ENCODE peak calls at places on chromosomes 2 and 18, in six cellular contexts. R is adrenal gland, G is lung, M is K562, P is neural progenitor cell, Q is cardiac muscle cell. Z is an unnamed sample. For H3K36me3, the result is how much of the 10 kb centered on the place peaks cover.

GRCh38 chr2:177551989-177552413 is 159.4 kb downstream of the AGPS start:
- DNase-seq in R (peak), G (peak), M (peak), P (no peak), Q (peak), Z (peak)

GRCh38 chr2:196737046-196737445 is 62.4 kb downstream of the GTF3C3 start:
- DNase-seq in R (no peak), G (no peak), M (no peak), P (no peak), Q (no peak), Z (no peak)

GRCh38 chr2:200944467-200945394 is 18.7 kb downstream of the ORC2 start:
- DNase-seq in R (peak), G (no peak), M (no peak), P (no peak), Q (peak), Z (no peak)

GRCh38 chr18:63559567-63560491 is 17.7 kb downstream of the SERPINB12 start:
- DNase-seq in R (no peak), G (no peak), M (no peak), P (no peak), Q (no peak), Z (no peak)

GRCh38 chr2:188974184-188974583 is at the start of gene COL3A1:
- DNase-seq in R (no peak), G (no peak), M (no peak), P (no peak), Q (peak), Z (peak)

GRCh38 chr18:59141294-59142068 is 1.8 kb downstream of the SEC11C start:
- DNase-seq in R (no peak), G (no peak), M (no peak), P (no peak), Q (no peak), Z (no peak)

GRCh38 chr18:9147440-9148238 is 11.1 kb downstream of the ANKRD12 start:
- DNase-seq in R (peak), G (no peak), M (no peak), P (peak), Q (peak), Z (no peak)

GRCh38 chr2:237064203-237065061 is 21.3 kb upstream of the COPS8 start:
- DNase-seq in R (no peak), G (no peak), M (peak), P (peak), Q (no peak), Z (no peak)

GRCh38 chr2:16861154-16861929 is 195.7 kb upstream of the CYRIA start:
- DNase-seq in R (no peak), G (no peak), M (no peak), P (no peak), Q (peak), Z (no peak)

GRCh38 chr18:21805771-21806366 is 65.3 kb downstream of the MIB1 start:
- DNase-seq in R (no peak), G (no peak), M (no peak), P (no peak), Q (no peak), Z (no peak)

GRCh38 chr2:223203971-223204370 is 152.0 kb downstream of the KCNE4 start:
- DNase-seq in R (no peak), G (no peak), M (no peak), P (no peak), Q (peak), Z (no peak)

GRCh38 chr18:79863946-79864725 is 66.4 kb downstream of the KCNG2 start:
- DNase-seq in R (no peak), G (no peak), M (no peak), P (no peak), Q (no peak), Z (no peak)

GRCh38 chr18:7846315-7846714 is 279.2 kb downstream of the PTPRM start:
- DNase-seq in R (no peak), G (no peak), M (no peak), P (no peak), Q (peak), Z (no peak)

GRCh38 chr18:23784811-23785245 is 95.6 kb downstream of the LAMA3 start:
- DNase-seq in R (no peak), G (no peak), M (no peak), P (no peak), Q (peak), Z (no peak)

GRCh38 chr2:189506514-189506976 is 65.3 kb downstream of the WDR75 start:
- DNase-seq in R (peak), G (no peak), M (peak), P (no peak), Q (peak), Z (no peak)

GRCh38 chr2:36480028-36480427 is 117.9 kb downstream of the FEZ2 start:
- DNase-seq in R (no peak), G (no peak), M (no peak), P (no peak), Q (no peak), Z (no peak)
- H3K36me3 ChIP-seq in R (under half), G (under half), M (under half), P (under half), Q (under half), Z (half or more)

GRCh38 chr2:104312684-104313083 is 541.2 kb upstream of the POU3F3 start:
- DNase-seq in R (no peak), G (no peak), M (no peak), P (peak), Q (no peak), Z (no peak)
- TF ChIP-seq CTCF in R (no peak), G (no peak), M (no peak), P (peak), Q (no peak), Z (no peak)

GRCh38 chr2:231930601-231931281 is 4.5 kb upstream of the NPPC start:
- DNase-seq in R (no peak), G (no peak), M (no peak), P (no peak), Q (peak), Z (peak)
- H3K27ac ChIP-seq in R (no peak), G (no peak), M (no peak), P (no peak), Q (no peak), Z (peak)

DNA sequence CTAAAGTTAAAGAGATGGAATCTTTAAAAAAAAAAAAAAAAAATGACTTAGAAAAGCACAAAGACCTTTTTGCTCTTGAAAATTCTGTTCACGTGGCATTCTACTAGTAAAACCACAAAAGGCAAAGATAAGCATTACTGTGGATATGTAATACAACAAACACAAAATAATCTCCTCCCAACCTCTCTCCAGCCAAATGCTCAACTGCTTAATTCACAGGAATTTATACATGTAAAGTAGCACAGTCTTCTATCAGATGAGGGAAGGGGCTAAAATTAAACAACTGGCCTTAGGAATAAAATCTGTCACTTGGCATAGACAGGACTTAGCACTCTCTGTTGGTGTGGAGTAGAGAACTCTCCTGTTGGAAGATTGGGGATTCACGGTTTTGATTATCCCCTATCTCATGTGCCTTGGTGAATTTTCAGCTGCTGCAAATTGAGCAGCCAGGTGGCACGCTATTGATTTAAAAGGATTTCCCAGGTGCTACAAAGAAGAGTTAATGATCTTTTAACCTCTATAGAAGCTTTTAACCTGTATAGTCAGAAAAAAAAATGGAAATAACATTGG is 57.4 kb downstream of the ATIC start:
- DNase-seq in R (no peak), G (no peak), M (no peak), P (no peak), Q (peak), Z (no peak)
- H3K36me3 ChIP-seq in R (under half), G (under half), M (under half), P (under half), Q (half or more), Z (half or more)

GRCh38 chr2:221844187-221844586 is 272.1 kb upstream of the EPHA4 start:
- DNase-seq in R (no peak), G (no peak), M (no peak), P (no peak), Q (no peak), Z (no peak)
- TF ChIP-seq CTCF in R (no peak), G (no peak), M (no peak), P (no peak), Q (no peak), Z (no peak)

DNA sequence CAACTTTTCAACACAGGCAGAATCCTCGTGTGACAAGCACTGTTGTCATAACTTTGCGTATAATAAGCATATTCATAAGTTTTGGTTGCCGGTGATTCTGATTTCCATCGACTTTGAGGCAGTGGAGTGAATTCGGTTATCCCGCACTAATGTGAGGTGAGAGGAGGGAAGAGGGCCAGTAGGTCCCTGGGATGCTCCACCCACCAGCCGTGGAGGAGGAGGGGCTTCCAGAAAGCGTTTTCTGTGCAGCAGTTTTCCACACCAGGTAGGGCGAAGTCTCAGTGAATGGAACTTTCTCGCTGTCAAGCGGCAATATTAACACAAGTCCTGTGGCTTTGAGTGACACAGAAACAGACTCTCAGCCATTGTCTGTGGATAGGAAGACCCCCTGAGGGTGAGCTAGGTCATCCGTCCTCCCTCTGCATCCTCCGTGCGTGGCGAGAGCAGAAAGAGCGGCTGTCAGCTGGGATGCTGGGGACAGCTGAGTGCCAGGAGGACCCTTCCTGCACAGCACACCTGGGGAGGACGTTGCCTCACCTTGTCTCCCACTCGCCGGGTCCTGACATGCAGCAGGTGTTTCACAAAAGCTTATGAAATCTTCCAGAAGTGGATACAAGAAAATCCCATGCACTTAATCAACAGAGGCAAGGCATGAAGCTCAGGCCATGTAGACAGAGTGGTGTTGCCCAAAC is 67.5 kb downstream of the DCDC2C start:
- DNase-seq in R (no peak), G (no peak), M (no peak), P (no peak), Q (no peak), Z (no peak)
- H3K27ac ChIP-seq in R (no peak), G (no peak), M (no peak), P (no peak), Q (no peak), Z (no peak)

GRCh38 chr2:241177935-241178334 is 10.5 kb upstream of the ANO7 start:
- DNase-seq in R (no peak), G (no peak), M (no peak), P (no peak), Q (no peak), Z (no peak)

GRCh38 chr2:241177526-241177925 is 11.0 kb upstream of the ANO7 start:
- DNase-seq in R (no peak), G (no peak), M (no peak), P (no peak), Q (no peak), Z (no peak)

GRCh38 chr2:241168366-241168765 is 18.1 kb downstream of the PPP1R7 start:
- DNase-seq in R (no peak), G (no peak), M (no peak), P (no peak), Q (no peak), Z (no peak)

DNA sequence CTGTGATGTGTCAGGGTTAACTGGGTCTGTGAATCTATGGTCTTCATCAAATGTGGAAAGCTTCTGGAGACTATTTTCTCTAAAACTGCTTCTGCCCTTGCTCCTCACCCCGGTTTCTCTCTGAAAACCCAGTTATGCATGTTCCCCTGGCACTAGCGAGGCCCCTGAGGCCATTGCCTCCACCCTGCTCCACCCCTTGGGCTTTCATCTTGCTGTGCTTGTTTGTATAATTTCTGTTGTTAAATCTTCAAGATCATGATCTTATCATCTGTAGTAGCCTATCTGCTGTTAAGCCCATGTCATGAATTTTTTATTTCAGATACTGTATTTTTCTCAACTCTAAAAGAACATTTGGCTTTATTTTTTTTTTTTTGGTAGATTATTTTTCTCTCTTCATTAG is 14.9 kb upstream of the ANO7 start:
- DNase-seq in R (no peak), G (no peak), M (no peak), P (no peak), Q (no peak), Z (no peak)
- H3K36me3 ChIP-seq in R (under half), G (under half), M (under half), P (under half), Q (under half), Z (half or more)

GRCh38 chr2:100852999-100853908 is 33.3 kb downstream of the NPAS2 start:
- DNase-seq in R (no peak), G (no peak), M (no peak), P (no peak), Q (no peak), Z (no peak)
- TF ChIP-seq CTCF in R (no peak), G (no peak), M (no peak), P (no peak), Q (no peak), Z (no peak)

DNA sequence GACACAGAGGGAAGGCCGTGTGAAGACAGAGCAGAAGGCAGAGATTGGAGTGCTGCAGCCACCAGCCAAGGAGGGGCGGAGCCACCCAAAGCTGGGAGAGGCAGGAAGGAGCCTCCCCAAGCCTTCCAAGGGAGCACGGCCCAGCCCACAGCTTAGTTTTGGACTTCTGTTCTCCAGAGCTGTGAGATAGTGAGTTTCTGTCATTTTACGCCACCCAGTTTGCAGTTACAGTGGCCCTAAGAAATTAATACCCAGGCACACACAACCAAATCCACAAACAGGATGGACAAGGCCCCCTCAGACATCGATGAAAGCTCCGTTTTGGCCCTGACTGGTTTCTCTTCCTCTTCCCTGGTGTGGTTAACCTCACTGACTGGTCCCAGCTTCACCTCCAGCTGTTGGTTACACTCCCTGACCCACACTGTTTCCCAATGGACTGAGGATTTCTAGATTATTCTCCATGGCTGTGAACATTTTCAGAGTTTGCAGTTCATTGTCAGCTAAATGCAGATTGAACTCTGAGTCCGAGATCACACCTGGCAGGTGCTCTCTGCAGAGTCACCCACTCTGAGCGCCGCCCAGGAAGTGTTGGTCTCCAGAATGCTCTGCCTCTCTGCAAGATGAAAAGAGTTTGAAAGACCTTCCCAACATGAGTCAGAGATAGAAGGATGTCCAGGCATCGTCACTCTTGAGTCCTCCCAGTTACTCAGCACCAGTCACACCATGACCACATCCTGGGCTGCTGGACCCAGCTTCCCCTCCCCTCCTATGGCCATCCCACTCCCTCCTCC is 100.2 kb downstream of the TWIST2 start:
- DNase-seq in R (no peak), G (peak), M (no peak), P (no peak), Q (peak), Z (peak)
- H3K27ac ChIP-seq in R (peak), G (no peak), M (no peak), P (no peak), Q (no peak), Z (peak)